ENCODE peak calls at places on chromosomes 7 and 10, in four cellular contexts. One of them, this sample, is unnamed.

GRCh38 chr7:26454180-26454579 is 162.5 kb downstream of the SNX10 start:
- DNase-seq in transverse colon: no peak
- DNase-seq in spleen: no peak
- DNase-seq in GM12891: no peak
- DNase-seq in this sample: no peak

GRCh38 chr10:4333474-4333894 is 492.5 kb upstream of the AKR1E2 start:
- DNase-seq in transverse colon: no peak
- DNase-seq in spleen: no peak
- DNase-seq in GM12891: no peak
- DNase-seq in this sample: no peak

GRCh38 chr7:25054849-25055248 is 70.2 kb downstream of the CYCS start:
- DNase-seq in transverse colon: no peak
- DNase-seq in spleen: no peak
- DNase-seq in GM12891: no peak
- DNase-seq in this sample: no peak

GRCh38 chr7:24325708-24326107 is 41.7 kb downstream of the NPY start:
- DNase-seq in transverse colon: no peak
- DNase-seq in spleen: no peak
- DNase-seq in GM12891: no peak
- DNase-seq in this sample: no peak

GRCh38 chr10:32149257-32149955 is 93.2 kb upstream of the KIF5B start:
- DNase-seq in transverse colon: peak
- DNase-seq in spleen: no peak
- DNase-seq in GM12891: peak
- DNase-seq in this sample: peak

GRCh38 chr7:70512719-70513118 is 619.2 kb upstream of the GALNT17 start:
- DNase-seq in transverse colon: no peak
- DNase-seq in spleen: no peak
- DNase-seq in GM12891: no peak
- DNase-seq in this sample: no peak

GRCh38 chr7:101333912-101334311 is 12.3 kb upstream of the IFT22 start:
- DNase-seq in transverse colon: peak
- DNase-seq in spleen: no peak
- DNase-seq in GM12891: no peak
- DNase-seq in this sample: no peak

GRCh38 chr10:102776779-102777417 is 33.1 kb downstream of the WBP1L start:
- DNase-seq in transverse colon: peak
- DNase-seq in spleen: no peak
- DNase-seq in GM12891: no peak
- DNase-seq in this sample: no peak

GRCh38 chr10:86798636-86799035 is 42.2 kb downstream of the BMPR1A start:
- DNase-seq in transverse colon: no peak
- DNase-seq in spleen: no peak
- DNase-seq in GM12891: no peak
- DNase-seq in this sample: no peak

GRCh38 chr10:122656741-122657140 is 42.9 kb downstream of the C10orf120 start:
- DNase-seq in transverse colon: no peak
- DNase-seq in spleen: peak
- DNase-seq in GM12891: no peak
- DNase-seq in this sample: no peak

GRCh38 chr10:50375051-50375452 is 123.7 kb upstream of the ASAH2 start:
- DNase-seq in transverse colon: no peak
- DNase-seq in spleen: no peak
- DNase-seq in GM12891: no peak
- DNase-seq in this sample: no peak

GRCh38 chr10:130350996-130351395 is 214.8 kb downstream of the GLRX3 start:
- DNase-seq in transverse colon: no peak
- DNase-seq in spleen: peak
- DNase-seq in GM12891: no peak
- DNase-seq in this sample: no peak

GRCh38 chr7:46210467-46210866 is 289.4 kb upstream of the IGFBP3 start:
- DNase-seq in transverse colon: no peak
- DNase-seq in spleen: no peak
- DNase-seq in GM12891: no peak
- DNase-seq in this sample: no peak

GRCh38 chr10:110421512-110422138 is 76.1 kb upstream of the DUSP5 start:
- DNase-seq in transverse colon: no peak
- DNase-seq in spleen: no peak
- DNase-seq in GM12891: no peak
- DNase-seq in this sample: no peak

GRCh38 chr7:81308643-81309354 is 389.9 kb upstream of the SEMA3C start:
- DNase-seq in transverse colon: no peak
- DNase-seq in spleen: no peak
- DNase-seq in GM12891: no peak
- DNase-seq in this sample: no peak

GRCh38 chr10:5945561-5946418 is 31.6 kb downstream of the IL15RA start:
- DNase-seq in transverse colon: peak
- DNase-seq in spleen: peak
- DNase-seq in GM12891: no peak
- DNase-seq in this sample: no peak

GRCh38 chr7:150363872-150364271 is 4.8 kb upstream of the REPIN1 start:
- DNase-seq in transverse colon: no peak
- DNase-seq in spleen: no peak
- DNase-seq in GM12891: no peak
- DNase-seq in this sample: no peak

GRCh38 chr7:96800824-96801223 is 91.2 kb upstream of the SEM1 start:
- DNase-seq in transverse colon: no peak
- DNase-seq in spleen: no peak
- DNase-seq in GM12891: no peak
- DNase-seq in this sample: no peak

GRCh38 chr10:132493246-132493755 is 44.3 kb upstream of the INPP5A start:
- DNase-seq in transverse colon: no peak
- DNase-seq in spleen: peak
- DNase-seq in GM12891: no peak
- DNase-seq in this sample: no peak

GRCh38 chr10:112752268-112752667 is 197.8 kb upstream of the TCF7L2 start:
- DNase-seq in transverse colon: no peak
- DNase-seq in spleen: no peak
- DNase-seq in GM12891: no peak
- DNase-seq in this sample: no peak

GRCh38 chr7:150357277-150357676 is 11.3 kb upstream of the REPIN1 start:
- DNase-seq in transverse colon: no peak
- DNase-seq in spleen: peak
- DNase-seq in GM12891: no peak
- DNase-seq in this sample: no peak

GRCh38 chr10:22345301-22346086 is at the start of gene SPAG6:
- DNase-seq in transverse colon: peak
- DNase-seq in spleen: peak
- DNase-seq in GM12891: no peak
- DNase-seq in this sample: no peak

GRCh38 chr10:103761075-103761920 is 94.1 kb downstream of the SH3PXD2A start:
- DNase-seq in transverse colon: no peak
- DNase-seq in spleen: no peak
- DNase-seq in GM12891: no peak
- DNase-seq in this sample: no peak

GRCh38 chr7:7596156-7596555 is 29.5 kb downstream of the MIOS start:
- DNase-seq in transverse colon: no peak
- DNase-seq in spleen: no peak
- DNase-seq in GM12891: no peak
- DNase-seq in this sample: no peak

GRCh38 chr7:15504376-15504775 is 57.4 kb downstream of the AGMO start:
- DNase-seq in transverse colon: no peak
- DNase-seq in spleen: no peak
- DNase-seq in GM12891: no peak
- DNase-seq in this sample: no peak

GRCh38 chr7:15507235-15507634 is 54.6 kb downstream of the AGMO start:
- DNase-seq in transverse colon: no peak
- DNase-seq in spleen: no peak
- DNase-seq in GM12891: no peak
- DNase-seq in this sample: no peak

GRCh38 chr7:15507708-15508107 is 54.1 kb downstream of the AGMO start:
- DNase-seq in transverse colon: no peak
- DNase-seq in spleen: no peak
- DNase-seq in GM12891: no peak
- DNase-seq in this sample: no peak

GRCh38 chr7:15505761-15506160 is 56.1 kb downstream of the AGMO start:
- DNase-seq in transverse colon: no peak
- DNase-seq in spleen: no peak
- DNase-seq in GM12891: no peak
- DNase-seq in this sample: no peak

GRCh38 chr7:15508258-15508657 is 53.6 kb downstream of the AGMO start:
- DNase-seq in transverse colon: no peak
- DNase-seq in spleen: no peak
- DNase-seq in GM12891: no peak
- DNase-seq in this sample: no peak
- TF ChIP-seq POLR2A in transverse colon: no peak
- TF ChIP-seq POLR2A in spleen: no peak
- TF ChIP-seq POLR2A in GM12891: no peak
- TF ChIP-seq POLR2A in this sample: no peak

DNA sequence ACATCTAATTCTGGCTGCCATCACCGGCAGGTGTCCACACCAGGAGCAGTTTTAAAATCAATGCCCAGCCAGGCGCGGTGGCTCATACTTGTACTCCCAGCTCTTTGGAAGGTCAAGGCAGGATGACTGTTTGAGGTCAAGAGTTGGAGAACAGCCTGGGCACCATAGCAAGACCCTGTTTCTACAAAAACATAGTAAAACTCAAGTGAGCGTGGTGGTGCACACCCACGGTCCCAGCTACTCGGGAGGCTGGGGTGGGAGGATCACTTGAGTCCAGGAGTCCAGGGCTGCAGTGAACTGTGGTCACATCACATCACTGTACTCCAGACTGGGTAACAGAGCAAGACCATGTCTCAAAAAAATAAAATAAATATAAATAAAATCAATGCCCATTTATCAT is 193.1 kb downstream of the FAM107B start:
- DNase-seq in transverse colon: no peak
- DNase-seq in spleen: no peak
- DNase-seq in GM12891: no peak
- DNase-seq in this sample: no peak
- TF ChIP-seq POLR2AphosphoS5 in transverse colon: no peak
- TF ChIP-seq POLR2AphosphoS5 in spleen: no peak
- TF ChIP-seq POLR2AphosphoS5 in GM12891: no peak
- TF ChIP-seq POLR2AphosphoS5 in this sample: no peak

DNA sequence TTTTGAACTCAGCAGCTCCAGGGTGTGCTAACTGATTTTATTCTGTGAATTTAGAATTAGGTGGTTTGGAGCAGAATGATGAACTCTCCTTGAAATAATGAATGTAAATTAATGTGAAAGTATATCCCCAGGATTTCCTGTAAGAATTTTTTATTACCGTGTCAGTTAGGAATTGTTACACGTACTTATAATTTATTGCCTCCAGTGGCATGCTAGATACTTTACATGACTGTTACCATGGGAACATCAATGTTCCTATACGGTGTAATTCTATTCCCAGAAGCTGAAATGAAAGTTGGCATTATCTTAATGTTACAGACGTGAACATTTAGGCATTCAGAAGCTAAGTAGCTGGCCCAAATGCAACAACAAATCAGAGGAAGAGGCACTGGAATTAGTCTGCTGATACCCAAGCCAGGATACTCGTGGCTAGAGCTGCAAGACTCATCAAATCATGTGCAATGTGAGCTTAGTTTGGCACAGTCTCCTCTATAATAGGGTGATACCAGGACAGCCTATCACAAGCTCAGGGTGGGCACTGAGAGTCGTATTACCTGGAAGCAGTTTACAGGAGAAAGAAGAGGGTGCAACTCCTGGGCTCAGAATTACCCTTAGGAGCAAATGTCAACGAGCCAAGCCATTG is 30.0 kb upstream of the PRKAR2B start:
- DNase-seq in transverse colon: no peak
- DNase-seq in spleen: no peak
- DNase-seq in GM12891: no peak
- DNase-seq in this sample: no peak
- TF ChIP-seq POLR2A in transverse colon: no peak
- TF ChIP-seq POLR2A in spleen: no peak
- TF ChIP-seq POLR2A in GM12891: no peak
- TF ChIP-seq POLR2A in this sample: no peak

GRCh38 chr7:131045526-131045925 is 282.1 kb upstream of the MKLN1 start:
- DNase-seq in transverse colon: no peak
- DNase-seq in spleen: no peak
- DNase-seq in GM12891: no peak
- DNase-seq in this sample: no peak

GRCh38 chr7:131042269-131043160 is 285.2 kb upstream of the MKLN1 start:
- DNase-seq in transverse colon: no peak
- DNase-seq in spleen: no peak
- DNase-seq in GM12891: no peak
- DNase-seq in this sample: no peak

GRCh38 chr7:131051304-131051703 is 276.4 kb upstream of the MKLN1 start:
- DNase-seq in transverse colon: no peak
- DNase-seq in spleen: no peak
- DNase-seq in GM12891: no peak
- DNase-seq in this sample: no peak

GRCh38 chr7:131052285-131052942 is 275.3 kb upstream of the MKLN1 start:
- DNase-seq in transverse colon: no peak
- DNase-seq in spleen: no peak
- DNase-seq in GM12891: no peak
- DNase-seq in this sample: no peak

GRCh38 chr7:131047651-131048304 is 279.9 kb upstream of the MKLN1 start:
- DNase-seq in transverse colon: no peak
- DNase-seq in spleen: no peak
- DNase-seq in GM12891: no peak
- DNase-seq in this sample: no peak
- TF ChIP-seq POLR2AphosphoS5 in transverse colon: no peak
- TF ChIP-seq POLR2AphosphoS5 in spleen: no peak
- TF ChIP-seq POLR2AphosphoS5 in GM12891: no peak
- TF ChIP-seq POLR2AphosphoS5 in this sample: no peak

GRCh38 chr7:30594540-30595460 is at the start of gene GARS1:
- DNase-seq in transverse colon: peak
- DNase-seq in spleen: peak
- DNase-seq in GM12891: peak
- DNase-seq in this sample: peak
- TF ChIP-seq POLR2A in transverse colon: peak
- TF ChIP-seq POLR2A in spleen: no peak
- TF ChIP-seq POLR2A in GM12891: peak
- TF ChIP-seq POLR2A in this sample: peak

This sample was measured in GM12892.